ENCODE peak calls at places on chromosomes 16 and 17, in four cellular contexts. L, V, F and G are unnamed samples.

GRCh38 chr17:58535431-58535830 is 21.0 kb upstream of the MTMR4 start:
- DNase-seq in L (no peak), V (no peak), F (peak), G (no peak)

GRCh38 chr16:79928142-79928735 is 327.7 kb upstream of the MAF start:
- DNase-seq in L (no peak), V (no peak), F (no peak), G (no peak)

GRCh38 chr16:19153876-19154275 is 14.2 kb upstream of the SYT17 start:
- DNase-seq in L (no peak), V (no peak), F (peak), G (no peak)

GRCh38 chr17:64297467-64298088 is 34.5 kb upstream of the TEX2 start:
- DNase-seq in L (no peak), V (no peak), F (no peak), G (no peak)

GRCh38 chr17:78839173-78839761 is 1.3 kb downstream of the USP36 start:
- DNase-seq in L (no peak), V (no peak), F (no peak), G (peak)

GRCh38 chr17:1473841-1474240 is 17.8 kb upstream of the CRK start:
- DNase-seq in L (no peak), V (no peak), F (no peak), G (peak)

GRCh38 chr16:6804461-6804860 is 528.2 kb upstream of the RBFOX1 start:
- DNase-seq in L (no peak), V (no peak), F (no peak), G (no peak)

GRCh38 chr16:69166221-69166833 is 20.6 kb upstream of the SNTB2 start:
- DNase-seq in L (no peak), V (no peak), F (peak), G (no peak)

GRCh38 chr16:69669577-69669976 is 56.8 kb downstream of the NQO1 start:
- DNase-seq in L (no peak), V (no peak), F (peak), G (no peak)

GRCh38 chr17:27861979-27862378 is 31.2 kb downstream of the LYRM9 start:
- DNase-seq in L (no peak), V (no peak), F (no peak), G (no peak)

GRCh38 chr17:67246648-67247415 is 1.8 kb upstream of the HELZ start:
- DNase-seq in L (no peak), V (peak), F (no peak), G (peak)